ENCODE peak calls at places on chromosome X, in five cellular contexts. One of them, this sample, is unnamed.
A peak's percentile ranks its signal among the peaks of the same experiment; 100 is the strongest.

GRCh38 chrX:42505057-42505456 is 272.9 kb downstream of the PPP1R2C start:
- DNase-seq in dorsolateral prefrontal cortex: no peak
- DNase-seq in stimulated activated CD8-positive, alpha-beta memory T cell treated with anti-CD3 and anti-CD28 coated beads, Interleukin-4, amount 100 ng/mL, for 48 hours: no peak
- DNase-seq in activated CD8-positive, alpha-beta T cell treated with anti-CD3 and anti-CD28 coated beads, Interleukin-2, amount 10 ng/mL, durations not matched to agents 7 days and 5 days: no peak
- DNase-seq in left cardiac atrium: no peak
- DNase-seq in this sample: no peak

GRCh38 chrX:12701625-12702024 is 89.6 kb upstream of the PRPS2 start:
- DNase-seq in left cardiac atrium: peak; percentile 25
- DNase-seq in dorsolateral prefrontal cortex: peak; percentile 69
- DNase-seq in activated CD8-positive, alpha-beta T cell treated with anti-CD3 and anti-CD28 coated beads, Interleukin-2, amount 10 ng/mL, durations not matched to agents 7 days and 5 days: peak; percentile 54
- DNase-seq in stimulated activated CD8-positive, alpha-beta memory T cell treated with anti-CD3 and anti-CD28 coated beads, Interleukin-4, amount 100 ng/mL, for 48 hours: peak; percentile 45
- DNase-seq in this sample: no peak

GRCh38 chrX:2848806-2849420 is 20.2 kb downstream of the GYG2 start:
- DNase-seq in left cardiac atrium: no peak
- DNase-seq in activated CD8-positive, alpha-beta T cell treated with anti-CD3 and anti-CD28 coated beads, Interleukin-2, amount 10 ng/mL, durations not matched to agents 7 days and 5 days: no peak
- DNase-seq in stimulated activated CD8-positive, alpha-beta memory T cell treated with anti-CD3 and anti-CD28 coated beads, Interleukin-4, amount 100 ng/mL, for 48 hours: no peak
- DNase-seq in dorsolateral prefrontal cortex: no peak
- DNase-seq in this sample: no peak

GRCh38 chrX:48511561-48511960 is 2.8 kb downstream of the PORCN start:
- DNase-seq in activated CD8-positive, alpha-beta T cell treated with anti-CD3 and anti-CD28 coated beads, Interleukin-2, amount 10 ng/mL, durations not matched to agents 7 days and 5 days: no peak
- DNase-seq in dorsolateral prefrontal cortex: no peak
- DNase-seq in left cardiac atrium: no peak
- DNase-seq in stimulated activated CD8-positive, alpha-beta memory T cell treated with anti-CD3 and anti-CD28 coated beads, Interleukin-4, amount 100 ng/mL, for 48 hours: no peak
- DNase-seq in this sample: no peak

GRCh38 chrX:154732421-154733071 is 18.3 kb downstream of the GAB3 start:
- DNase-seq in left cardiac atrium: no peak
- DNase-seq in dorsolateral prefrontal cortex: no peak
- DNase-seq in stimulated activated CD8-positive, alpha-beta memory T cell treated with anti-CD3 and anti-CD28 coated beads, Interleukin-4, amount 100 ng/mL, for 48 hours: peak; percentile 31
- DNase-seq in activated CD8-positive, alpha-beta T cell treated with anti-CD3 and anti-CD28 coated beads, Interleukin-2, amount 10 ng/mL, durations not matched to agents 7 days and 5 days: peak; percentile 36
- DNase-seq in this sample: no peak

GRCh38 chrX:12991575-12991974 is 16.7 kb downstream of the TMSB4X start:
- DNase-seq in left cardiac atrium: no peak
- DNase-seq in stimulated activated CD8-positive, alpha-beta memory T cell treated with anti-CD3 and anti-CD28 coated beads, Interleukin-4, amount 100 ng/mL, for 48 hours: no peak
- DNase-seq in activated CD8-positive, alpha-beta T cell treated with anti-CD3 and anti-CD28 coated beads, Interleukin-2, amount 10 ng/mL, durations not matched to agents 7 days and 5 days: no peak
- DNase-seq in dorsolateral prefrontal cortex: no peak
- DNase-seq in this sample: no peak

GRCh38 chrX:19658030-19658429 is 142.7 kb upstream of the MAP3K15 start:
- DNase-seq in activated CD8-positive, alpha-beta T cell treated with anti-CD3 and anti-CD28 coated beads, Interleukin-2, amount 10 ng/mL, durations not matched to agents 7 days and 5 days: no peak
- DNase-seq in stimulated activated CD8-positive, alpha-beta memory T cell treated with anti-CD3 and anti-CD28 coated beads, Interleukin-4, amount 100 ng/mL, for 48 hours: no peak
- DNase-seq in dorsolateral prefrontal cortex: no peak
- DNase-seq in left cardiac atrium: no peak
- DNase-seq in this sample: no peak

GRCh38 chrX:31524182-31524581 is 452.3 kb upstream of the FTHL17 start:
- DNase-seq in left cardiac atrium: no peak
- DNase-seq in stimulated activated CD8-positive, alpha-beta memory T cell treated with anti-CD3 and anti-CD28 coated beads, Interleukin-4, amount 100 ng/mL, for 48 hours: no peak
- DNase-seq in activated CD8-positive, alpha-beta T cell treated with anti-CD3 and anti-CD28 coated beads, Interleukin-2, amount 10 ng/mL, durations not matched to agents 7 days and 5 days: no peak
- DNase-seq in dorsolateral prefrontal cortex: no peak
- DNase-seq in this sample: no peak

GRCh38 chrX:136202889-136203288 is 48.3 kb downstream of the MAP7D3 start:
- DNase-seq in left cardiac atrium: no peak
- DNase-seq in stimulated activated CD8-positive, alpha-beta memory T cell treated with anti-CD3 and anti-CD28 coated beads, Interleukin-4, amount 100 ng/mL, for 48 hours: no peak
- DNase-seq in dorsolateral prefrontal cortex: no peak
- DNase-seq in activated CD8-positive, alpha-beta T cell treated with anti-CD3 and anti-CD28 coated beads, Interleukin-2, amount 10 ng/mL, durations not matched to agents 7 days and 5 days: no peak
- DNase-seq in this sample: no peak

GRCh38 chrX:153968754-153969124 is 2.9 kb downstream of the HCFC1 start:
- DNase-seq in dorsolateral prefrontal cortex: no peak
- DNase-seq in activated CD8-positive, alpha-beta T cell treated with anti-CD3 and anti-CD28 coated beads, Interleukin-2, amount 10 ng/mL, durations not matched to agents 7 days and 5 days: peak; percentile 54
- DNase-seq in left cardiac atrium: no peak
- DNase-seq in stimulated activated CD8-positive, alpha-beta memory T cell treated with anti-CD3 and anti-CD28 coated beads, Interleukin-4, amount 100 ng/mL, for 48 hours: no peak
- DNase-seq in this sample: peak; percentile 80

This sample was measured in activated effector memory CD4-positive, alpha-beta T cell treated with anti-CD3 and anti-CD28 coated beads, Interleukin-2, amount 50 U/mL, for 16 hours.